ENCODE peak calls at places on chromosome 15, in ten cellular contexts. T, V, G, J, C, X, F, S, B and Y are unnamed samples.

GRCh38 chr15:70827721-70828120 is 26.2 kb downstream of the LARP6 start:
- DNase-seq in T (no peak), V (no peak), G (no peak), J (no peak), C (no peak), X (no peak), F (no peak), S (no peak), B (no peak), Y (no peak)

GRCh38 chr15:28876845-28877185 is 9.0 kb upstream of the APBA2 start:
- DNase-seq in T (no peak), V (no peak), G (no peak), J (no peak), C (no peak), X (no peak), F (no peak), S (no peak), B (no peak), Y (no peak)

GRCh38 chr15:66603301-66604179 is 37.7 kb upstream of the LCTL start:
- DNase-seq in T (peak), V (peak), G (peak), J (peak), C (peak), X (peak), F (peak), S (peak), B (no peak), Y (peak)

GRCh38 chr15:95284933-95285401 is 1045.5 kb upstream of the NR2F2 start:
- DNase-seq in T (no peak), V (no peak), G (peak), J (no peak), C (no peak), X (no peak), F (peak), S (no peak), B (no peak), Y (no peak)

GRCh38 chr15:87461621-87462020 is 794.9 kb downstream of the NTRK3 start:
- DNase-seq in T (no peak), V (no peak), G (no peak), J (no peak), C (no peak), X (no peak), F (no peak), S (no peak), B (no peak), Y (no peak)

GRCh38 chr15:68764090-68764489 is 56.6 kb downstream of the ANP32A start:
- DNase-seq in T (no peak), V (no peak), G (no peak), J (no peak), C (no peak), X (no peak), F (no peak), S (no peak), B (no peak), Y (no peak)

GRCh38 chr15:35874260-35874905 is 328.4 kb upstream of the DPH6 start:
- DNase-seq in T (peak), V (peak), G (no peak), J (no peak), C (no peak), X (no peak), F (no peak), S (no peak), B (peak), Y (peak)

GRCh38 chr15:79978694-79979519 is 7.9 kb upstream of the BCL2A1 start:
- DNase-seq in T (no peak), V (no peak), G (no peak), J (no peak), C (no peak), X (no peak), F (peak), S (no peak), B (peak), Y (no peak)

GRCh38 chr15:66702770-66703539 is 919 bp downstream of the SMAD6 start:
- DNase-seq in T (no peak), V (no peak), G (peak), J (no peak), C (peak), X (no peak), F (no peak), S (no peak), B (no peak), Y (no peak)

GRCh38 chr15:46296002-46296401 is 661.2 kb downstream of the SQOR start:
- DNase-seq in T (no peak), V (no peak), G (no peak), J (no peak), C (no peak), X (no peak), F (no peak), S (no peak), B (no peak), Y (no peak)

GRCh38 chr15:49282366-49282765 is 112.3 kb downstream of the GALK2 start:
- DNase-seq in T (no peak), V (no peak), G (no peak), J (no peak), C (no peak), X (no peak), F (no peak), S (no peak), B (peak), Y (no peak)

GRCh38 chr15:21261396-21261964 is 178.8 kb downstream of the POTEB3 start:
- DNase-seq in T (no peak), V (no peak), G (no peak), J (no peak), C (peak), X (no peak), F (no peak), S (no peak), B (no peak), Y (no peak)

GRCh38 chr15:43347114-43347513 is 16.7 kb upstream of the LCMT2 start:
- DNase-seq in T (no peak), V (no peak), G (no peak), J (no peak), C (no peak), X (no peak), F (no peak), S (no peak), B (no peak), Y (no peak)

GRCh38 chr15:74317820-74318375 is 49.5 kb downstream of the CYP11A1 start:
- DNase-seq in T (peak), V (peak), G (no peak), J (no peak), C (peak), X (no peak), F (no peak), S (no peak), B (peak), Y (no peak)

GRCh38 chr15:69328739-69329138 is 30.0 kb downstream of the PAQR5 start:
- DNase-seq in T (no peak), V (no peak), G (no peak), J (no peak), C (no peak), X (no peak), F (no peak), S (no peak), B (no peak), Y (no peak)

GRCh38 chr15:65368300-65368617 is 9.5 kb downstream of the IGDCC3 start:
- DNase-seq in T (no peak), V (no peak), G (no peak), J (no peak), C (no peak), X (no peak), F (no peak), S (no peak), B (no peak), Y (no peak)

GRCh38 chr15:88428053-88428452 is 39.1 kb downstream of the MRPL46 start:
- DNase-seq in T (no peak), V (no peak), G (no peak), J (no peak), C (no peak), X (no peak), F (no peak), S (no peak), B (no peak), Y (no peak)

GRCh38 chr15:70817266-70817665 is 36.7 kb downstream of the LARP6 start:
- DNase-seq in T (no peak), V (no peak), G (no peak), J (no peak), C (no peak), X (no peak), F (no peak), S (no peak), B (no peak), Y (no peak)

GRCh38 chr15:83068054-83068453 is 1.0 kb upstream of the BTBD1 start:
- DNase-seq in T (no peak), V (no peak), G (no peak), J (no peak), C (no peak), X (no peak), F (no peak), S (no peak), B (no peak), Y (no peak)

GRCh38 chr15:75061272-75061671 is 37.9 kb downstream of the PPCDC start:
- DNase-seq in T (no peak), V (no peak), G (no peak), J (no peak), C (no peak), X (no peak), F (peak), S (no peak), B (no peak), Y (no peak)

GRCh38 chr15:47588968-47589367 is 128.3 kb upstream of the SEMA6D start:
- DNase-seq in T (no peak), V (no peak), G (no peak), J (no peak), C (no peak), X (no peak), F (no peak), S (no peak), B (no peak), Y (no peak)

GRCh38 chr15:27448234-27448633 is 477.3 kb downstream of the GABRG3 start:
- DNase-seq in T (no peak), V (no peak), G (no peak), J (no peak), C (no peak), X (no peak), F (no peak), S (no peak), B (no peak), Y (no peak)

GRCh38 chr15:25170113-25170731 is 215.4 kb downstream of the SNRPN start:
- DNase-seq in T (no peak), V (no peak), G (no peak), J (no peak), C (peak), X (no peak), F (no peak), S (peak), B (no peak), Y (no peak)

GRCh38 chr15:77612958-77613601 is 19.6 kb downstream of the LINGO1 start:
- DNase-seq in T (no peak), V (no peak), G (no peak), J (no peak), C (no peak), X (no peak), F (no peak), S (no peak), B (no peak), Y (no peak)

GRCh38 chr15:89042387-89042786 is 45.9 kb upstream of the ABHD2 start:
- DNase-seq in T (no peak), V (no peak), G (no peak), J (no peak), C (no peak), X (no peak), F (no peak), S (no peak), B (no peak), Y (no peak)

GRCh38 chr15:73985101-73985873 is 6.8 kb downstream of the STOML1 start:
- DNase-seq in T (no peak), V (no peak), G (no peak), J (no peak), C (peak), X (no peak), F (no peak), S (no peak), B (no peak), Y (no peak)

GRCh38 chr15:24752354-24752753 is 76.8 kb downstream of the NPAP1 start:
- DNase-seq in T (no peak), V (no peak), G (no peak), J (no peak), C (no peak), X (no peak), F (no peak), S (no peak), B (no peak), Y (no peak)

GRCh38 chr15:56734013-56734625 is 810 bp upstream of the ZNF280D start:
- DNase-seq in T (no peak), V (no peak), G (no peak), J (no peak), C (no peak), X (no peak), F (no peak), S (no peak), B (no peak), Y (no peak)

GRCh38 chr15:68987120-68987519 is 27.4 kb upstream of the NOX5 start:
- DNase-seq in T (no peak), V (no peak), G (no peak), J (no peak), C (no peak), X (no peak), F (no peak), S (no peak), B (no peak), Y (no peak)

GRCh38 chr15:98658831-98659699 is 10.7 kb downstream of the IGF1R start:
- DNase-seq in T (no peak), V (no peak), G (peak), J (no peak), C (no peak), X (peak), F (peak), S (peak), B (no peak), Y (peak)